ENCODE peak calls at places on chromosome 17, in six cellular contexts. S is GM23338, L is neural progenitor cell, C is GM23248, X is OCI-LY7, K is PC-3. D is an unnamed sample.

GRCh38 chr17:74427048-74427762 is 4.7 kb upstream of the GPRC5C start:
- DNase-seq in X (no peak), C (no peak), L (peak), K (no peak), S (peak), D (peak)

GRCh38 chr17:42378597-42379594 is 9.3 kb downstream of the STAT3 start:
- DNase-seq in C (peak), S (peak), L (no peak), K (no peak), X (peak), D (no peak)

GRCh38 chr17:50108556-50108955 is 13.4 kb downstream of the PDK2 start:
- DNase-seq in X (no peak), S (no peak), L (no peak), C (no peak), K (no peak), D (no peak)

GRCh38 chr17:50117202-50118040 is 12.5 kb downstream of the SAMD14 start:
- DNase-seq in S (peak), C (peak), L (peak), X (peak), K (peak), D (peak)

GRCh38 chr17:6108382-6108781 is 38.2 kb downstream of the WSCD1 start:
- DNase-seq in C (no peak), S (no peak), L (no peak), X (no peak), K (no peak), D (no peak)

GRCh38 chr17:33976816-33977215 is 278.3 kb upstream of the CCL2 start:
- DNase-seq in C (no peak), K (no peak), L (peak), S (no peak), X (no peak), D (no peak)

GRCh38 chr17:73255671-73256181 is 6.0 kb downstream of the CPSF4L start:
- DNase-seq in K (peak), X (peak), C (peak), L (peak), S (peak), D (peak)

GRCh38 chr17:29066603-29067002 is 23.7 kb downstream of the PIPOX start:
- DNase-seq in S (no peak), L (no peak), C (no peak), K (no peak), X (no peak), D (no peak)

GRCh38 chr17:64315032-64315490 is 52.0 kb upstream of the TEX2 start:
- DNase-seq in L (no peak), C (peak), K (no peak), S (no peak), X (no peak), D (no peak)

GRCh38 chr17:82723169-82723807 is 6.8 kb downstream of the FN3KRP start:
- DNase-seq in S (no peak), C (no peak), X (no peak), K (no peak), L (no peak), D (no peak)

GRCh38 chr17:11023639-11024479 is 186.0 kb upstream of the PIRT start:
- DNase-seq in X (no peak), L (no peak), K (no peak), C (no peak), S (no peak), D (no peak)

GRCh38 chr17:55116440-55116914 is 147.9 kb downstream of the STXBP4 start:
- DNase-seq in S (no peak), L (no peak), C (no peak), X (no peak), K (peak), D (no peak)

GRCh38 chr17:4186244-4186920 is 43.4 kb downstream of the CYB5D2 start:
- DNase-seq in S (no peak), X (no peak), K (no peak), C (no peak), L (no peak), D (no peak)

GRCh38 chr17:49817993-49818392 is 29.5 kb downstream of the KAT7 start:
- DNase-seq in C (no peak), K (no peak), X (no peak), S (no peak), L (no peak), D (no peak)

GRCh38 chr17:64532409-64532808 is 25.6 kb downstream of the CEP95 start:
- DNase-seq in L (no peak), K (no peak), C (peak), S (no peak), X (no peak), D (no peak)

GRCh38 chr17:72092710-72093322 is 28.0 kb upstream of the SOX9 start:
- DNase-seq in K (no peak), S (no peak), C (no peak), X (no peak), L (no peak), D (no peak)

GRCh38 chr17:72100445-72100844 is 20.4 kb upstream of the SOX9 start:
- DNase-seq in K (no peak), C (no peak), L (no peak), X (no peak), S (no peak), D (no peak)

GRCh38 chr17:72095316-72095715 is 25.5 kb upstream of the SOX9 start:
- DNase-seq in X (no peak), L (no peak), K (no peak), C (no peak), S (no peak), D (no peak)

GRCh38 chr17:72099919-72100318 is 20.9 kb upstream of the SOX9 start:
- DNase-seq in L (no peak), K (no peak), X (no peak), S (no peak), C (peak), D (no peak)

DNA sequence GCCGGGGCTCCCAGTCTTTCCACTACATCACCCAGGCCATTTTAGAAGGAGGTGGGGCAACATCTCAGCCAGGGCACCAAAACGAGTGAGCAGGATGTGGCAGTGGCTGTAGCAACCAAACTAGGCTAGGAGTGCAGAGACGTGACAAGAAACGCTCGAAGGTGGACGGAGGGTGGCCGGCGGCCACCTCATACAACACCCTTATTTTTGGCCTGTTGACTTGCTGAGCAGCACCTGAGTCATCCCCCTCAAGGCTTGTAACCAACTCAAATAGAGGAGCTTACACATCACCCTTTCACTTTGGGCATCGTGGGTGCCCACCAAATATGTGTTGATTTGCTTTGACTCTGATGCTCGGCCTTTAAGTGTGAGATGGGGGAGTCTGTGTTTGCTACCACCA is 23.7 kb upstream of the SOX9 start:
- DNase-seq in X (no peak), L (no peak), K (peak), C (peak), S (no peak), D (no peak)
- TF ChIP-seq EZH2phosphoT487 in X (no peak), L (no peak), K (no peak), C (no peak), S (no peak), D (no peak)

GRCh38 chr17:149897-150575 is 12.7 kb downstream of the SCGB1C2 start:
- DNase-seq in C (no peak), L (no peak), S (no peak), X (no peak), K (peak), D (no peak)

GRCh38 chr17:151004-151403 is 13.6 kb downstream of the SCGB1C2 start:
- DNase-seq in S (no peak), C (no peak), L (no peak), X (no peak), K (no peak), D (no peak)

GRCh38 chr17:153851-154250 is 16.5 kb downstream of the SCGB1C2 start:
- DNase-seq in K (no peak), X (no peak), S (no peak), L (no peak), C (no peak), D (no peak)

GRCh38 chr17:152860-153420 is 15.6 kb downstream of the SCGB1C2 start:
- DNase-seq in K (no peak), X (no peak), C (no peak), L (no peak), S (no peak), D (no peak)

GRCh38 chr17:151886-152859 is 14.8 kb downstream of the SCGB1C2 start:
- DNase-seq in K (peak), X (no peak), S (no peak), C (peak), L (no peak), D (no peak)
- TF ChIP-seq EZH2phosphoT487 in K (no peak), X (no peak), S (no peak), C (no peak), L (no peak), D (no peak)

GRCh38 chr17:12995896-12996295 is 21.9 kb downstream of the ELAC2 start:
- DNase-seq in C (no peak), S (no peak), L (no peak), K (no peak), X (no peak), D (no peak)
- TF ChIP-seq EZH2phosphoT487 in C (no peak), S (no peak), L (no peak), K (no peak), X (no peak), D (no peak)

DNA sequence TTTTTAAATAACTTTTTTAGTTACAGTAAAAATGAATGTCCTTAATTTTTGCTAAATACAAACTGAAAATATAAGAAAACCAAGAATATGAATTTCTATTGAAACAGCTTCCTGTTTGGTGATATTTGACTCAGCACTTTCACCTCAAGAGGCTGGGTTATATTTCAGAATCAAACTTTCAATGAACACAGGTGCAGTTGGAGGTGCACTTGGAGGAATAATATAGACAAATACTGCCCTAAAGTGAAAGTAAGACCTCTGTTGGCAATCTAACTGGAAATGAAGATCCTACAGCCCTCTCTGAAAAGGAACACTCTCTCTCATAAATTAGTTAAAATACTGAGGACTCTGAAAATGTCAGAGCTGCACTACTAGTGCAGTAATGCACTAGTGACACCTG is 106.2 kb downstream of the BRIP1 start:
- DNase-seq in K (no peak), S (no peak), X (peak), C (no peak), L (no peak), D (no peak)
- TF ChIP-seq EZH2phosphoT487 in K (no peak), S (no peak), X (no peak), C (no peak), L (no peak), D (no peak)

GRCh38 chr17:47853616-47854015 is 2.7 kb upstream of the SP6 start:
- DNase-seq in X (no peak), L (no peak), S (peak), C (no peak), K (no peak), D (no peak)
- TF ChIP-seq EZH2phosphoT487 in X (no peak), L (no peak), S (no peak), C (no peak), K (no peak), D (no peak)

GRCh38 chr17:58301504-58302150 is 20.9 kb upstream of the MPO start:
- DNase-seq in K (no peak), X (no peak), S (no peak), L (no peak), C (no peak), D (no peak)

GRCh38 chr17:58302171-58302918 is 21.6 kb upstream of the MPO start:
- DNase-seq in K (no peak), L (no peak), S (no peak), C (no peak), X (peak), D (no peak)

GRCh38 chr17:58303981-58304734 is 23.4 kb upstream of the MPO start:
- DNase-seq in L (peak), C (peak), K (peak), X (peak), S (peak), D (peak)

GRCh38 chr17:58302919-58303551 is 22.3 kb upstream of the MPO start:
- DNase-seq in S (no peak), L (no peak), X (no peak), C (no peak), K (no peak), D (no peak)

GRCh38 chr17:58300336-58300735 is 19.6 kb upstream of the MPO start:
- DNase-seq in S (no peak), C (no peak), L (no peak), X (no peak), K (no peak), D (peak)
- TF ChIP-seq EZH2phosphoT487 in S (no peak), C (no peak), L (no peak), X (no peak), K (no peak), D (no peak)

D was measured in hepatocyte.